ENCODE peak calls at places on chromosomes 6 and 20, in ten cellular contexts. One of them, this sample, is unnamed.

GRCh38 chr20:57397004-57397692 is 6.0 kb downstream of the RBM38 start:
- DNase-seq in pancreas: no peak
- DNase-seq in left ventricle myocardium inferior: peak; percentile 9
- DNase-seq in Peyer's patch: no peak
- DNase-seq in fibroblast of lung: no peak
- DNase-seq in esophagus muscularis mucosa: no peak
- DNase-seq in A549: no peak
- DNase-seq in upper lobe of right lung: peak; percentile 52
- DNase-seq in heart right ventricle: no peak
- DNase-seq in psoas muscle: peak; percentile 50
- DNase-seq in this sample: no peak

GRCh38 chr6:88910922-88911778 is 52.3 kb downstream of the RNGTT start:
- DNase-seq in psoas muscle: no peak
- DNase-seq in heart right ventricle: no peak
- DNase-seq in fibroblast of lung: peak; percentile 7
- DNase-seq in esophagus muscularis mucosa: no peak
- DNase-seq in pancreas: no peak
- DNase-seq in left ventricle myocardium inferior: no peak
- DNase-seq in A549: no peak
- DNase-seq in upper lobe of right lung: no peak
- DNase-seq in Peyer's patch: no peak
- DNase-seq in this sample: no peak

GRCh38 chr20:17568972-17569471 is 853 bp upstream of the DSTN start:
- DNase-seq in esophagus muscularis mucosa: peak; percentile 96
- DNase-seq in upper lobe of right lung: peak; percentile 90
- DNase-seq in left ventricle myocardium inferior: peak; percentile 87
- DNase-seq in Peyer's patch: peak; percentile 88
- DNase-seq in pancreas: peak; percentile 86
- DNase-seq in heart right ventricle: peak; percentile 80
- DNase-seq in psoas muscle: peak; percentile 86
- DNase-seq in A549: peak; percentile 98
- DNase-seq in fibroblast of lung: peak; percentile 97
- DNase-seq in this sample: peak; percentile 95

GRCh38 chr6:108798672-108799355 is 49.4 kb upstream of the ARMC2 start:
- DNase-seq in Peyer's patch: peak; percentile 83
- DNase-seq in A549: no peak
- DNase-seq in esophagus muscularis mucosa: no peak
- DNase-seq in psoas muscle: no peak
- DNase-seq in upper lobe of right lung: no peak
- DNase-seq in heart right ventricle: peak; percentile 49
- DNase-seq in fibroblast of lung: no peak
- DNase-seq in left ventricle myocardium inferior: peak; percentile 35
- DNase-seq in pancreas: no peak
- DNase-seq in this sample: no peak

GRCh38 chr6:35265523-35265922 is 6.0 kb downstream of the ZNF76 start:
- DNase-seq in A549: no peak
- DNase-seq in fibroblast of lung: no peak
- DNase-seq in heart right ventricle: no peak
- DNase-seq in psoas muscle: no peak
- DNase-seq in pancreas: no peak
- DNase-seq in Peyer's patch: no peak
- DNase-seq in upper lobe of right lung: no peak
- DNase-seq in left ventricle myocardium inferior: no peak
- DNase-seq in esophagus muscularis mucosa: no peak
- DNase-seq in this sample: no peak

GRCh38 chr6:28988536-28989415 is 16.3 kb downstream of the ZNF311 start:
- DNase-seq in upper lobe of right lung: peak; percentile 81
- DNase-seq in fibroblast of lung: peak; percentile 71
- DNase-seq in esophagus muscularis mucosa: no peak
- DNase-seq in left ventricle myocardium inferior: peak; percentile 36
- DNase-seq in heart right ventricle: peak; percentile 47
- DNase-seq in Peyer's patch: peak; percentile 79
- DNase-seq in A549: peak; percentile 36
- DNase-seq in pancreas: no peak
- DNase-seq in psoas muscle: peak; percentile 75
- DNase-seq in this sample: no peak

GRCh38 chr20:10673176-10673830 is 496 bp downstream of the JAG1 start:
- DNase-seq in Peyer's patch: peak; percentile 53
- DNase-seq in left ventricle myocardium inferior: no peak
- DNase-seq in fibroblast of lung: no peak
- DNase-seq in A549: no peak
- DNase-seq in psoas muscle: peak; percentile 64
- DNase-seq in upper lobe of right lung: peak; percentile 79
- DNase-seq in heart right ventricle: peak; percentile 42
- DNase-seq in esophagus muscularis mucosa: no peak
- DNase-seq in pancreas: peak; percentile 34
- DNase-seq in this sample: no peak

GRCh38 chr6:17703256-17703694 is 3.5 kb downstream of the NUP153 start:
- DNase-seq in fibroblast of lung: peak; percentile 86
- DNase-seq in Peyer's patch: no peak
- DNase-seq in pancreas: peak; percentile 18
- DNase-seq in upper lobe of right lung: no peak
- DNase-seq in left ventricle myocardium inferior: no peak
- DNase-seq in esophagus muscularis mucosa: no peak
- DNase-seq in A549: peak; percentile 39
- DNase-seq in psoas muscle: no peak
- DNase-seq in heart right ventricle: no peak
- DNase-seq in this sample: no peak

GRCh38 chr6:53793318-53793975 is 1.4 kb upstream of the LRRC1 start:
- DNase-seq in pancreas: peak; percentile 67
- DNase-seq in fibroblast of lung: peak; percentile 66
- DNase-seq in left ventricle myocardium inferior: no peak
- DNase-seq in heart right ventricle: peak; percentile 22
- DNase-seq in esophagus muscularis mucosa: no peak
- DNase-seq in psoas muscle: no peak
- DNase-seq in Peyer's patch: peak; percentile 80
- DNase-seq in A549: peak; percentile 67
- DNase-seq in upper lobe of right lung: peak; percentile 70
- DNase-seq in this sample: no peak

GRCh38 chr20:21104466-21104761 is 1.7 kb downstream of the LINC00237 start:
- DNase-seq in pancreas: no peak
- DNase-seq in fibroblast of lung: no peak
- DNase-seq in esophagus muscularis mucosa: no peak
- DNase-seq in A549: no peak
- DNase-seq in psoas muscle: no peak
- DNase-seq in left ventricle myocardium inferior: no peak
- DNase-seq in heart right ventricle: no peak
- DNase-seq in Peyer's patch: no peak
- DNase-seq in upper lobe of right lung: no peak
- DNase-seq in this sample: no peak

GRCh38 chr20:34951652-34952051 is 4.0 kb downstream of the GSS start:
- DNase-seq in psoas muscle: peak; percentile 57
- DNase-seq in esophagus muscularis mucosa: no peak
- DNase-seq in left ventricle myocardium inferior: peak; percentile 36
- DNase-seq in heart right ventricle: peak; percentile 39
- DNase-seq in upper lobe of right lung: no peak
- DNase-seq in Peyer's patch: no peak
- DNase-seq in pancreas: no peak
- DNase-seq in fibroblast of lung: no peak
- DNase-seq in A549: no peak
- DNase-seq in this sample: no peak

GRCh38 chr6:110340566-110340965 is 17.6 kb downstream of the METTL24 start:
- DNase-seq in left ventricle myocardium inferior: no peak
- DNase-seq in A549: no peak
- DNase-seq in heart right ventricle: no peak
- DNase-seq in Peyer's patch: no peak
- DNase-seq in esophagus muscularis mucosa: no peak
- DNase-seq in psoas muscle: no peak
- DNase-seq in upper lobe of right lung: no peak
- DNase-seq in pancreas: no peak
- DNase-seq in fibroblast of lung: no peak
- DNase-seq in this sample: no peak

GRCh38 chr6:77403424-77403823 is 59.9 kb downstream of the HTR1B start:
- DNase-seq in pancreas: no peak
- DNase-seq in left ventricle myocardium inferior: no peak
- DNase-seq in psoas muscle: no peak
- DNase-seq in heart right ventricle: no peak
- DNase-seq in Peyer's patch: no peak
- DNase-seq in esophagus muscularis mucosa: no peak
- DNase-seq in A549: peak; percentile 2
- DNase-seq in fibroblast of lung: no peak
- DNase-seq in upper lobe of right lung: no peak
- DNase-seq in this sample: no peak

GRCh38 chr6:82842721-82843120 is 222.9 kb downstream of the UBE3D start:
- DNase-seq in Peyer's patch: no peak
- DNase-seq in A549: no peak
- DNase-seq in upper lobe of right lung: no peak
- DNase-seq in pancreas: no peak
- DNase-seq in left ventricle myocardium inferior: no peak
- DNase-seq in esophagus muscularis mucosa: no peak
- DNase-seq in fibroblast of lung: peak; percentile 36
- DNase-seq in heart right ventricle: no peak
- DNase-seq in psoas muscle: no peak
- DNase-seq in this sample: no peak

DNA sequence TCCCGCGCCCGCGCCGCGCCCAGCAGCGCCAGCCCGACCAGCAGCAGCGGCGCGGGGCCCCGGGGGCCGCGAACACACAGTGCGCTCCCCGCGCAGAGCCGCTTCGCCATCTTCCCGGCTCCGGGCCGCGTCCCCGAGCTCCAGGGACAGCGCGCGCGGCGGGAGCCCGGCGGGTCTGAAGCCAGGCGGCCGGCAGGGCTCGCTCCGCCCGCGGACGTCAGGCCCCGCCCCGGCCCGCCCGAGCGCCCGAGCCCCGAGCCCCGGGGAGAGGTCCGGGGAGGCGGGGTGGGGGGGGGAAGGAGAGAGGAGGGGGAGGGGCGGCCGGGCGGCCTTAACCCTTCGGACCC is at the start of gene LAMA5:
- DNase-seq in esophagus muscularis mucosa: no peak
- DNase-seq in left ventricle myocardium inferior: peak; percentile 72
- DNase-seq in pancreas: peak; percentile 66
- DNase-seq in Peyer's patch: peak; percentile 72
- DNase-seq in A549: peak; percentile 61
- DNase-seq in fibroblast of lung: no peak
- DNase-seq in heart right ventricle: peak; percentile 73
- DNase-seq in psoas muscle: peak; percentile 73
- DNase-seq in upper lobe of right lung: peak; percentile 84
- DNase-seq in this sample: no peak
- H3K4me1 ChIP-seq in esophagus muscularis mucosa: peaks cover 97% of the 10 kb centered on the region
- H3K4me1 ChIP-seq in left ventricle myocardium inferior: peaks cover 89% of the 10 kb centered on the region
- H3K4me1 ChIP-seq in pancreas: peaks cover 25% of the 10 kb centered on the region
- H3K4me1 ChIP-seq in Peyer's patch: peaks cover 3% of the 10 kb centered on the region
- H3K4me1 ChIP-seq in A549: peaks cover 60% of the 10 kb centered on the region
- H3K4me1 ChIP-seq in fibroblast of lung: peaks cover 36% of the 10 kb centered on the region
- H3K4me1 ChIP-seq in heart right ventricle: peaks cover 85% of the 10 kb centered on the region
- H3K4me1 ChIP-seq in psoas muscle: peaks cover 69% of the 10 kb centered on the region
- H3K4me1 ChIP-seq in upper lobe of right lung: peaks cover 65% of the 10 kb centered on the region
- H3K4me1 ChIP-seq in this sample: peaks cover 88% of the 10 kb centered on the region

DNA sequence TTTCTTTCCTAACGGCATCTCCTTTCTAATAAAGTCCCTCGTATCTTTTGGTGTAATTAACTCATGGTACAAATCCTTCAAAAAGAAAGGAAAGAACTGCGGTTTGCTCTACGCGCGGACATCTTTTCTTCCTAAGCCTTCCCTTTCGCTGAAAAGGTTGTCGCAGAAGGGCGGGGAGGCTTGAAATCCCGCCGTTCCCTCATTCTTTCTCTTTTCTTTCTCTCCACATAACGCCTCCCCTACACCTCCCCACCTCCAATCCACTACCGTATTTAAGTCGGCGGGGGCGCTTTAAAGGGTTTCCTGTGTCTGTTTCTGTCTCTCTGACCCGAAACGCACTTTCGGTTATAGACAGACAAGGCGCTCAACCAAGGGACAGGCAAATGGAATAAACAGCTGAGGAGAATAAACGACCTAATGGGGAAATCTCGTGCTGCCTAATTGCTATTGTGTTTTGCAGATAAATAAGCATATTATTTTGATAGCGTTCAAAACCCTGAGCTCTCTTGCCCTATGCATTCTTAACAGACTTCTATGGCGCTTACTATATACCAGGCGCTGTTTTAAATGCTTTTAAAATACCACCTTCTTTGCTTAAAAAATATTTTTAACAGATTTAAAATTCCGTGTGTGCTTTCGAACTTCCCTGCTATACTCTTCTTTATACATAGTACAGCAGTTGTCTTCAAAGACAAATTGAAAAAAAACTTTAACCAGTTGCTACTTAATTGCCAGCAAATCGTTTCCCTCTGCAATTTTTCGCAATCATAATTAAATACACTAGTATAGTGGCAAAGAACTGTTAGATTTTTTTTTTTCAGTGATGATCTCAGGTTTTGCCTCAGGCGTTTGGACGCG is 2.5 kb upstream of the HEY2 start:
- DNase-seq in fibroblast of lung: peak; percentile 50
- DNase-seq in left ventricle myocardium inferior: peak; percentile 71
- DNase-seq in upper lobe of right lung: no peak
- DNase-seq in psoas muscle: peak; percentile 78
- DNase-seq in Peyer's patch: peak; percentile 87
- DNase-seq in heart right ventricle: peak; percentile 58
- DNase-seq in esophagus muscularis mucosa: no peak
- DNase-seq in pancreas: peak; percentile 67
- DNase-seq in A549: peak; percentile 27
- DNase-seq in this sample: peak; percentile 82
- TF ChIP-seq CTCF in fibroblast of lung: no peak
- TF ChIP-seq CTCF in left ventricle myocardium inferior: peak; percentile 21
- TF ChIP-seq CTCF in upper lobe of right lung: no peak
- TF ChIP-seq CTCF in psoas muscle: no peak
- TF ChIP-seq CTCF in Peyer's patch: no peak
- TF ChIP-seq CTCF in heart right ventricle: no peak
- TF ChIP-seq CTCF in esophagus muscularis mucosa: no peak
- TF ChIP-seq CTCF in pancreas: no peak
- TF ChIP-seq CTCF in A549: no peak
- TF ChIP-seq CTCF in this sample: no peak

DNA sequence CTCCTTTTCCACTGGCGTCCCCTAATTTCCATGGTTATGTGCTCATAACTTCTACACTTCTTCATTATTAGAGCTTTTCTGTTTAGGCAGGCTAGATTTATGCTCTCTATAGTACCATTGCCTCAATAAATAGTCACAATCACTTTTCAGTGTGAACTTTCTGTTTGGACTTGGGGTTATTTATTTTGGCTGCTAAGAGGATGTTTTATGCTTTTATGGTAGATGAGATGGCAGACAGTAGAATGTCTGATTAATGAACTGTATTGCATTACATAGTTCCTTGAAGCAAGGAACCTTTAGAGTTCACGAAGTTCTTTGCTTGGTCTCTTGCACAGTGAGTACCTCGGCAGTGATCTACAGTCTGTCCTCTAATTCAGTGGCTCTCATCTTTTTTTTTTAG is 6.9 kb downstream of the DNAH8 start:
- DNase-seq in esophagus muscularis mucosa: no peak
- DNase-seq in fibroblast of lung: no peak
- DNase-seq in left ventricle myocardium inferior: no peak
- DNase-seq in A549: no peak
- DNase-seq in upper lobe of right lung: no peak
- DNase-seq in pancreas: no peak
- DNase-seq in psoas muscle: no peak
- DNase-seq in Peyer's patch: no peak
- DNase-seq in heart right ventricle: no peak
- DNase-seq in this sample: no peak
- H3K27ac ChIP-seq in esophagus muscularis mucosa: no peak overlapping the region
- H3K27ac ChIP-seq in fibroblast of lung: no peak overlapping the region
- H3K27ac ChIP-seq in left ventricle myocardium inferior: no peak overlapping the region
- H3K27ac ChIP-seq in A549: no peak overlapping the region
- H3K27ac ChIP-seq in upper lobe of right lung: no peak overlapping the region
- H3K27ac ChIP-seq in pancreas: no peak overlapping the region
- H3K27ac ChIP-seq in psoas muscle: no peak overlapping the region
- H3K27ac ChIP-seq in Peyer's patch: no peak overlapping the region
- H3K27ac ChIP-seq in heart right ventricle: no peak overlapping the region
- H3K27ac ChIP-seq in this sample: no peak overlapping the region

DNA sequence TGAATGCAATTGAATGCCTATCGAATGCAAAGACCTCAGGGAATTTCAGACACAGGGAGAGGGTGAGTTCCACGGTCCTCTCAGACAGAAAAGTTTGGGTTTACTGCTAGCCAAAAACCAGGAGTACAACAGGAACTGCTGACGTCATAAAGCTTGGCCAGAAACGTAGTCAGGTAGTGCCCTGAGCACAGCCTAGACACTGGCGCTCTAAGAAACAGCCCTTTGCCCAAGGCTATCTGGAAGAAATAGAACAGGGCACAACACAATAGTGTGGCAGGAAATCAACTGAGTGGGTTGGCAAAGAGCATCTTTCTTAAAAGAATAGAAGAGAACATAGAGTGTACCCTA is 58.0 kb downstream of the GFOD1 start:
- DNase-seq in left ventricle myocardium inferior: no peak
- DNase-seq in psoas muscle: no peak
- DNase-seq in A549: no peak
- DNase-seq in upper lobe of right lung: no peak
- DNase-seq in heart right ventricle: no peak
- DNase-seq in Peyer's patch: no peak
- DNase-seq in fibroblast of lung: no peak
- DNase-seq in esophagus muscularis mucosa: no peak
- DNase-seq in pancreas: no peak
- DNase-seq in this sample: no peak
- H3K4me1 ChIP-seq in left ventricle myocardium inferior: peaks cover 91% of the 10 kb centered on the region
- H3K4me1 ChIP-seq in psoas muscle: peaks cover 47% of the 10 kb centered on the region
- H3K4me1 ChIP-seq in A549: peaks cover 19% of the 10 kb centered on the region
- H3K4me1 ChIP-seq in upper lobe of right lung: peaks cover 49% of the 10 kb centered on the region
- H3K4me1 ChIP-seq in heart right ventricle: peaks cover 92% of the 10 kb centered on the region
- H3K4me1 ChIP-seq in Peyer's patch: no peaks in the 10 kb centered on the region
- H3K4me1 ChIP-seq in fibroblast of lung: peaks cover 9% of the 10 kb centered on the region
- H3K4me1 ChIP-seq in esophagus muscularis mucosa: peaks cover 53% of the 10 kb centered on the region
- H3K4me1 ChIP-seq in pancreas: peaks cover 11% of the 10 kb centered on the region
- H3K4me1 ChIP-seq in this sample: no peaks in the 10 kb centered on the region